ENCODE peak calls at places on chromosomes 5 and 9, in eight cellular contexts. T, D, U, K, Q, F, V and M are unnamed samples.

GRCh38 chr5:122478741-122479459 is 166.9 kb downstream of the SNCAIP start:
- DNase-seq in T (no peak), D (no peak), U (peak), K (no peak), Q (no peak), F (peak), V (no peak), M (no peak)

GRCh38 chr5:44821164-44821563 is 12.4 kb downstream of the MRPS30 start:
- DNase-seq in T (no peak), D (no peak), U (no peak), K (no peak), Q (no peak), F (peak), V (no peak), M (no peak)

GRCh38 chr9:127905788-127906191 is 6.4 kb upstream of the ST6GALNAC6 start:
- DNase-seq in T (peak), D (peak), U (no peak), K (no peak), Q (no peak), F (no peak), V (peak), M (no peak)

GRCh38 chr5:38182991-38183390 is 75.4 kb upstream of the EGFLAM start:
- DNase-seq in T (no peak), D (no peak), U (no peak), K (no peak), Q (no peak), F (no peak), V (no peak), M (no peak)

GRCh38 chr9:121447341-121447834 is 52.3 kb downstream of the GGTA1 start:
- DNase-seq in T (no peak), D (no peak), U (no peak), K (no peak), Q (peak), F (no peak), V (no peak), M (no peak)

GRCh38 chr5:119036101-119036762 is 34.7 kb upstream of the DMXL1 start:
- DNase-seq in T (no peak), D (no peak), U (no peak), K (no peak), Q (peak), F (peak), V (no peak), M (no peak)

GRCh38 chr9:96813607-96814006 is 35.7 kb upstream of the ZNF510 start:
- DNase-seq in T (no peak), D (no peak), U (no peak), K (no peak), Q (no peak), F (no peak), V (no peak), M (no peak)

GRCh38 chr5:69519285-69519684 is 26.7 kb downstream of the OCLN start:
- DNase-seq in T (no peak), D (no peak), U (no peak), K (no peak), Q (no peak), F (no peak), V (no peak), M (no peak)

GRCh38 chr5:100595152-100595811 is 60.1 kb downstream of the FAM174A start:
- DNase-seq in T (no peak), D (peak), U (peak), K (peak), Q (peak), F (peak), V (peak), M (no peak)

GRCh38 chr9:123607987-123608565 is 252.1 kb downstream of the CRB2 start:
- DNase-seq in T (no peak), D (no peak), U (no peak), K (no peak), Q (no peak), F (no peak), V (no peak), M (no peak)

GRCh38 chr5:92519717-92520632 is 1061.0 kb downstream of the NR2F1-AS1 start:
- DNase-seq in T (no peak), D (no peak), U (no peak), K (no peak), Q (peak), F (no peak), V (no peak), M (no peak)

GRCh38 chr9:18109670-18110069 is 364.3 kb upstream of the ADAMTSL1 start:
- DNase-seq in T (no peak), D (no peak), U (no peak), K (no peak), Q (no peak), F (no peak), V (no peak), M (no peak)

GRCh38 chr5:81428866-81429265 is 34.9 kb upstream of the ACOT12 start:
- DNase-seq in T (no peak), D (no peak), U (no peak), K (no peak), Q (peak), F (no peak), V (no peak), M (no peak)

GRCh38 chr9:107807183-107807582 is 317.6 kb upstream of the KLF4 start:
- DNase-seq in T (no peak), D (no peak), U (no peak), K (no peak), Q (peak), F (no peak), V (no peak), M (no peak)

GRCh38 chr9:126614455-126615248 is 924 bp downstream of the LMX1B start:
- DNase-seq in T (no peak), D (no peak), U (no peak), K (no peak), Q (no peak), F (no peak), V (no peak), M (no peak)

GRCh38 chr5:72154076-72154756 is 46.9 kb downstream of the MAP1B start:
- DNase-seq in T (no peak), D (no peak), U (no peak), K (no peak), Q (no peak), F (no peak), V (peak), M (no peak)

GRCh38 chr5:34509392-34509791 is 146.7 kb upstream of the RAI14 start:
- DNase-seq in T (no peak), D (no peak), U (no peak), K (no peak), Q (no peak), F (no peak), V (no peak), M (no peak)

GRCh38 chr9:38280251-38280800 is 112.2 kb upstream of the ALDH1B1 start:
- DNase-seq in T (no peak), D (no peak), U (no peak), K (no peak), Q (no peak), F (no peak), V (no peak), M (no peak)

GRCh38 chr5:58582411-58583393 is at the start of gene RAB3C:
- DNase-seq in T (no peak), D (peak), U (peak), K (peak), Q (peak), F (peak), V (peak), M (peak)

GRCh38 chr9:36401179-36401740 is 1.2 kb upstream of the RNF38 start:
- DNase-seq in T (no peak), D (no peak), U (peak), K (no peak), Q (peak), F (peak), V (peak), M (no peak)

GRCh38 chr5:124952566-124952965 is 206.1 kb upstream of the ZNF608 start:
- DNase-seq in T (no peak), D (no peak), U (no peak), K (no peak), Q (no peak), F (no peak), V (no peak), M (no peak)

GRCh38 chr5:93246093-93246855 is 334.7 kb downstream of the NR2F1-AS1 start:
- DNase-seq in T (no peak), D (no peak), U (peak), K (no peak), Q (peak), F (peak), V (no peak), M (no peak)

DNA sequence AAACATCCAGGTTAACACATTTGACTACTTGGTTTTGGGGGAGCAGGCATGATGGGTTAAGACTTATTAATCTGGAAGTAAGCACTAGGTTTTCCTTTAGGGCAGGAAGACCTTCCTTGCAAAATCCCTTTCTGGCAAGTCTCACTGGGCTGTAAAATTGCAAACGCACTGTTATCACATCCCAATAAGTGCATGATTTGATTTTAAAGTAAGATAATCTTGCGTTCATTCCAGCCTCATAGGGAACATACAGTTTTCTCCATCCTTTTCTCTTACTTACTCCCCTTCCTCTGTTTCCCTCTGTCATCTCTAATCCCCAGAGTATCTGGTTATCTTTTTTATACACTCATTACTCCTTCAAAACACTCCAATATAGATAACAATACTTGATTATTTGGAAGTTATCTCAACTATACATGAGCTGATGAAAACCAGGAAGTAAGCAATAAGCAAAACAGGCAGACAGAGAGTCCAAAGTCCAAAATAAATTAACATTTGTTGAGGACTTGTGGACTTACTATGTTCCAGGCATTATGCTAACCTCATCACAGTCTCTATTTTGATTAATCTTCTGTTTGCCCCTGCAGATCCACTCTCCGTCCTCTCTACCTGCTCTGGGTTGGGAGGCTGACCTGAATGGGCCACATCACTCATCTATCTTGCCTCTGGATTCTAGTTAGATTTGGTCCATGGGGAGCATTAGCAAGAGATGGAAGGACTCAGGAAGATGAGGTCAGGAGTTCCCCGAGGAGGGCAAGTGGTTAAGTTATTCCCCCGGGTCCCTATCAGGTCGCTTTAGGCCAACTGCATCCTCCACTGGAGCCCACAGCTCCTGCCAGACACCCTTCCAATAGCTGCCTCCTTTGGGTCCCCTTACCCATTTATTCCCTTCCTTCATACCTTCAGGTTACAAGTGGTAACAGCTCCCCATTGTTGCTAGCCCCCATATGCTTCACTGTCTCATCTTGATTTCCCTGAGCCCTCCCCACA is 60.2 kb downstream of the SLC22A5 start:
- DNase-seq in T (no peak), D (no peak), U (peak), K (no peak), Q (no peak), F (no peak), V (no peak), M (no peak)
- H3K4me3 ChIP-seq in T (no peak), D (no peak), U (no peak), K (no peak), Q (no peak), F (no peak), V (no peak), M (no peak)

GRCh38 chr9:125486109-125486508 is 220.9 kb downstream of the MAPKAP1 start:
- DNase-seq in T (no peak), D (no peak), U (peak), K (no peak), Q (no peak), F (no peak), V (no peak), M (no peak)

GRCh38 chr9:125486576-125486975 is 220.4 kb downstream of the MAPKAP1 start:
- DNase-seq in T (no peak), D (peak), U (no peak), K (no peak), Q (no peak), F (no peak), V (no peak), M (no peak)

GRCh38 chr9:125485471-125485870 is 221.5 kb downstream of the MAPKAP1 start:
- DNase-seq in T (no peak), D (no peak), U (no peak), K (no peak), Q (no peak), F (no peak), V (no peak), M (no peak)

GRCh38 chr9:125483697-125484096 is 222.1 kb downstream of the GAPVD1 start:
- DNase-seq in T (no peak), D (no peak), U (no peak), K (no peak), Q (no peak), F (no peak), V (no peak), M (no peak)

DNA sequence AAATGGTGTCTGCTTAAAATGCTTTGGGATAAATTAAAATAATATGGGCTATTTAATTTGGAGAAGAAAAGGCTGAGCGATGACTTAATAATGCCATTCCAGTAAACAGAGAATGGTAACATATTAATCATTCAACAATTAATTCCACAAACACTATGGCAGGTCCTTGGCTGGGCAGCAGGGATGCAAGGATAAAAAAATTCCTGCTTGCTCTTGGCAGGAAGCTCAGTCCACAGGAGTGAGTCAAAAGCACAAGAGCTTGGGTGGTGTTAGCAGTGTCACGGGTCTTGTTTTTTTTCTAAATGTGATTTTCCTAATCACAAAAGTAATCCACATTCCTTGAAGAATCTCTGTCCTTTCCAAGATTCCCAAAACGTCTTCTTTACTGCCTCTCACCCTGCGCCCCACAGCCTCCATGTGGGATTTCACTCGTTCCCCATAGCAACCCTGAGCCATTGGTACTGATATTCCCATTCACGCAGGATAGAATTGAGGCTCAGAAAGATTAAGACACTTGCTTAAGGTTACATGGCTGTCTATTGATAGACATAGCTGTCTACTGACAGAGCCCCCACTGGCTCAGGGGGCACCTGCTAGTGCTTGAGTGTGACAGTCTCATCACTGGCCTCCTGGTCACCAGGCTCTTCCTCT is 222.3 kb downstream of the MAPKAP1 start:
- DNase-seq in T (no peak), D (no peak), U (no peak), K (no peak), Q (peak), F (no peak), V (peak), M (no peak)
- H3K4me3 ChIP-seq in T (no peak), D (no peak), U (no peak), K (no peak), Q (no peak), F (no peak), V (no peak), M (no peak)

GRCh38 chr5:17398866-17399835 is 98.9 kb upstream of the TAF11L2 start:
- DNase-seq in T (no peak), D (no peak), U (no peak), K (no peak), Q (no peak), F (no peak), V (no peak), M (no peak)

GRCh38 chr5:17400724-17401508 is 97.1 kb upstream of the TAF11L2 start:
- DNase-seq in T (no peak), D (no peak), U (no peak), K (no peak), Q (no peak), F (no peak), V (no peak), M (no peak)

GRCh38 chr5:17399931-17400330 is 98.1 kb upstream of the TAF11L2 start:
- DNase-seq in T (no peak), D (no peak), U (no peak), K (no peak), Q (no peak), F (no peak), V (no peak), M (no peak)

GRCh38 chr5:17401509-17402290 is 96.3 kb upstream of the TAF11L2 start:
- DNase-seq in T (no peak), D (no peak), U (no peak), K (no peak), Q (no peak), F (no peak), V (no peak), M (no peak)

DNA sequence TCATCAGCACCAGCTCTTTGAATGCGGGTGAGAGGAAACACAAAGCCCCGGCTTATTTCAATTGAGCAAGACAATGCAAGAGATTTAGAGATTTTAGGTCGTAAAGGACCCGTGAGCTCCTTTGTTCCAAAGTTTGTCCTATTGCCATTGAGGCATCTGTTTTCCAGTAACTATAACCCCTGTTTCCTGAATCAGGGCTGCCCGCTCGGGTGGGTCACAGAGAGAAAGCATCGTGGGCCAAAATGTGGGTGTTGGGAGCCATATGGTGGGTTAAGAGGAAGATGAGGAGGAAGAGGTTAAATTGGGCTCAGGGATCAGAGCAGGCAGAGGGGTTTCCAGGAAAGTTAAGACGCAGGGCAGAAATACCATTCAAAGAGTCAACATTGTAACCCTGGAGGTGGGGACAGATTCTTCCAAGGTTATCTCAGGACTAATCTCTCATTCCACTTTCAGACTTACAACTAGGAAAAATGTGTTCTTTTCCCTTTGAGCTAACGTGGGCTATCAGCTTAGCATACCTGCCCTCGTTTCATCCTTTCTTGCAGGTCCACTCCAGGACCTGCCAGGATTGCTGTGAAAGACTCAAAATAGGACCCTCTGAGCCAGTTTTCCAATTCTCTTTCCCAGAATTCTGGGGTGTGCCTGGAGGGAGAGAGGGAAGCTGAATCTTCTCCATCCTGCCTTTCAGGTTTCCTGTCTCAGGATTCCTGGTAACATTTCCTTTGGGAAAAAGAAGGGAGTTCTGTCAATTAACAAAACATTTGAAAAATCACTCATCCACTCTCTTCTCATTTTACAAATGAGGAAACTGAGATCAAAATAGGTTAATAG is 95.5 kb upstream of the TAF11L2 start:
- DNase-seq in T (no peak), D (no peak), U (no peak), K (no peak), Q (no peak), F (no peak), V (no peak), M (no peak)
- H3K4me3 ChIP-seq in T (no peak), D (no peak), U (no peak), K (no peak), Q (no peak), F (no peak), V (no peak), M (no peak)

DNA sequence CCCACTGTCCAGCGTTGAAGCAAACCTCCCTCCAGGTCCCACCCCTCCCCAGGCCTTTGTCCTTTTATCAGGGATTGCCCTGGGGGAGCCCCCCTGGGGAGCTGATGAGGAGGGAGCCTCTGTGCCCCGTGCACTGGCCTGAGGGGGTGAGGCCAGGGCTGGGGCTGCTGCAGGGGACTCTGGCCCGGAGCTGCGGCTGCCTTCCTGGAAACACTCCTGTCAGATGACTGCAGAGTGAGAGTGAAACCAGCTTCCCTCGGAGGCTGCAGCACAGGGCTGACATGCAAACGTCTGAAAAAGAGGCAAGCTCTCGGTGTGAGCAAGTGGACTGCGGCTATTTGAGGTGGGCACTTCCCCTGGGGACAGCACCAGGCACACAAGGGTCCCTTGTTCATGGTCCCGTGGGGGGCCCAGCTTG is 4.6 kb upstream of the TRAF2 start:
- DNase-seq in T (no peak), D (no peak), U (peak), K (no peak), Q (no peak), F (peak), V (no peak), M (no peak)
- H3K4me3 ChIP-seq in T (peak), D (peak), U (peak), K (no peak), Q (peak), F (no peak), V (no peak), M (peak)

GRCh38 chr5:139343476-139343875 is 1.8 kb downstream of the PAIP2 start:
- DNase-seq in T (no peak), D (no peak), U (no peak), K (no peak), Q (no peak), F (no peak), V (no peak), M (no peak)
- H3K4me3 ChIP-seq in T (no peak), D (peak), U (peak), K (peak), Q (peak), F (peak), V (no peak), M (peak)

GRCh38 chr9:4987996-4988421 is 2.9 kb downstream of the JAK2 start:
- DNase-seq in T (peak), D (no peak), U (peak), K (no peak), Q (peak), F (peak), V (peak), M (no peak)
- H3K4me3 ChIP-seq in T (no peak), D (peak), U (no peak), K (peak), Q (no peak), F (no peak), V (no peak), M (peak)

GRCh38 chr5:61624966-61625681 is 293.1 kb downstream of the ZSWIM6 start:
- DNase-seq in T (no peak), D (no peak), U (no peak), K (no peak), Q (no peak), F (no peak), V (no peak), M (no peak)
- H3K4me3 ChIP-seq in T (peak), D (peak), U (no peak), K (peak), Q (peak), F (peak), V (peak), M (peak)